ENCODE peak calls at places on chromosomes 7 and 10, in ten cellular contexts. One of them, this sample, is unnamed.

GRCh38 chr7:139431010-139431409 is 52.5 kb downstream of the KLRG2 start:
- DNase-seq in brain microvascular endothelial cell: no peak
- DNase-seq in iPS-NIHi11: peak; percentile 42
- DNase-seq in T-helper 2 cell: no peak
- DNase-seq in head of caudate nucleus: no peak
- DNase-seq in foreskin melanocyte: peak; percentile 10
- DNase-seq in esophagus squamous epithelium: no peak
- DNase-seq in foreskin fibroblast: no peak
- DNase-seq in NCI-H1092 treated with DMSO at 0.1 percent for 48 hours: no peak
- DNase-seq in ovary: no peak
- DNase-seq in this sample: no peak

GRCh38 chr7:117803476-117803875 is 69.8 kb downstream of the CTTNBP2 start:
- DNase-seq in brain microvascular endothelial cell: no peak
- DNase-seq in iPS-NIHi11: no peak
- DNase-seq in T-helper 2 cell: no peak
- DNase-seq in head of caudate nucleus: no peak
- DNase-seq in foreskin melanocyte: no peak
- DNase-seq in esophagus squamous epithelium: no peak
- DNase-seq in foreskin fibroblast: no peak
- DNase-seq in NCI-H1092 treated with DMSO at 0.1 percent for 48 hours: no peak
- DNase-seq in ovary: no peak
- DNase-seq in this sample: no peak

GRCh38 chr10:11539191-11539868 is 72.1 kb downstream of the USP6NL start:
- DNase-seq in brain microvascular endothelial cell: no peak
- DNase-seq in iPS-NIHi11: no peak
- DNase-seq in T-helper 2 cell: no peak
- DNase-seq in head of caudate nucleus: no peak
- DNase-seq in foreskin melanocyte: no peak
- DNase-seq in esophagus squamous epithelium: no peak
- DNase-seq in foreskin fibroblast: peak; percentile 29
- DNase-seq in NCI-H1092 treated with DMSO at 0.1 percent for 48 hours: no peak
- DNase-seq in ovary: no peak
- DNase-seq in this sample: no peak

GRCh38 chr7:2635810-2636701 is 4.3 kb downstream of the TTYH3 start:
- DNase-seq in brain microvascular endothelial cell: no peak
- DNase-seq in iPS-NIHi11: no peak
- DNase-seq in T-helper 2 cell: no peak
- DNase-seq in head of caudate nucleus: peak; percentile 65
- DNase-seq in foreskin melanocyte: no peak
- DNase-seq in esophagus squamous epithelium: no peak
- DNase-seq in foreskin fibroblast: no peak
- DNase-seq in NCI-H1092 treated with DMSO at 0.1 percent for 48 hours: peak; percentile 82
- DNase-seq in ovary: no peak
- DNase-seq in this sample: no peak

GRCh38 chr10:131242007-131242406 is 69.5 kb downstream of the TCERG1L start:
- DNase-seq in brain microvascular endothelial cell: no peak
- DNase-seq in iPS-NIHi11: peak; percentile 66
- DNase-seq in T-helper 2 cell: no peak
- DNase-seq in head of caudate nucleus: peak; percentile 64
- DNase-seq in foreskin melanocyte: no peak
- DNase-seq in esophagus squamous epithelium: no peak
- DNase-seq in foreskin fibroblast: no peak
- DNase-seq in NCI-H1092 treated with DMSO at 0.1 percent for 48 hours: peak; percentile 6
- DNase-seq in ovary: no peak
- DNase-seq in this sample: no peak

GRCh38 chr7:16889305-16889704 is 7.5 kb upstream of the AGR3 start:
- DNase-seq in brain microvascular endothelial cell: no peak
- DNase-seq in iPS-NIHi11: no peak
- DNase-seq in T-helper 2 cell: no peak
- DNase-seq in head of caudate nucleus: no peak
- DNase-seq in foreskin melanocyte: no peak
- DNase-seq in esophagus squamous epithelium: no peak
- DNase-seq in foreskin fibroblast: no peak
- DNase-seq in NCI-H1092 treated with DMSO at 0.1 percent for 48 hours: no peak
- DNase-seq in ovary: no peak
- DNase-seq in this sample: no peak

GRCh38 chr10:24590697-24591457 is 132.8 kb downstream of the ARHGAP21 start:
- DNase-seq in brain microvascular endothelial cell: no peak
- DNase-seq in iPS-NIHi11: no peak
- DNase-seq in T-helper 2 cell: no peak
- DNase-seq in head of caudate nucleus: no peak
- DNase-seq in foreskin melanocyte: no peak
- DNase-seq in esophagus squamous epithelium: no peak
- DNase-seq in foreskin fibroblast: no peak
- DNase-seq in NCI-H1092 treated with DMSO at 0.1 percent for 48 hours: no peak
- DNase-seq in ovary: no peak
- DNase-seq in this sample: no peak

GRCh38 chr7:128874140-128875031 is 11.7 kb downstream of the ATP6V1F start:
- DNase-seq in brain microvascular endothelial cell: no peak
- DNase-seq in iPS-NIHi11: no peak
- DNase-seq in T-helper 2 cell: no peak
- DNase-seq in head of caudate nucleus: no peak
- DNase-seq in foreskin melanocyte: no peak
- DNase-seq in esophagus squamous epithelium: no peak
- DNase-seq in foreskin fibroblast: no peak
- DNase-seq in NCI-H1092 treated with DMSO at 0.1 percent for 48 hours: peak; percentile 60
- DNase-seq in ovary: no peak
- DNase-seq in this sample: no peak

GRCh38 chr10:131076341-131076740 is 235.2 kb downstream of the TCERG1L start:
- DNase-seq in brain microvascular endothelial cell: no peak
- DNase-seq in iPS-NIHi11: no peak
- DNase-seq in T-helper 2 cell: no peak
- DNase-seq in head of caudate nucleus: no peak
- DNase-seq in foreskin melanocyte: no peak
- DNase-seq in esophagus squamous epithelium: no peak
- DNase-seq in foreskin fibroblast: no peak
- DNase-seq in NCI-H1092 treated with DMSO at 0.1 percent for 48 hours: no peak
- DNase-seq in ovary: no peak
- DNase-seq in this sample: no peak